ENCODE peak calls at places on chromosomes 2 and 18, in six cellular contexts. G is neural progenitor cell; Y is dorsolateral prefrontal cortex; O is CD8-positive, alpha-beta T cell; U is colonic mucosa; H is HCT116. F is an unnamed sample.

GRCh38 chr2:111702119-111702808 is 181.7 kb downstream of the ANAPC1 start:
- DNase-seq in G (peak), Y (no peak), O (no peak), U (peak), H (peak), F (peak)

GRCh38 chr2:200171761-200172482 is 134.6 kb upstream of the SPATS2L start:
- DNase-seq in G (no peak), Y (no peak), O (no peak), U (no peak), H (no peak), F (no peak)

GRCh38 chr2:56192664-56193305 is 9.0 kb downstream of the CCDC85A start:
- DNase-seq in G (no peak), Y (no peak), O (no peak), U (no peak), H (no peak), F (no peak)

GRCh38 chr2:40168032-40168431 is 283.9 kb downstream of the SLC8A1 start:
- DNase-seq in G (no peak), Y (no peak), O (no peak), U (peak), H (no peak), F (no peak)

GRCh38 chr2:88429929-88430328 is 22.6 kb downstream of the FOXI3 start:
- DNase-seq in G (no peak), Y (no peak), O (no peak), U (no peak), H (no peak), F (no peak)

GRCh38 chr2:213995400-213996105 is 415.3 kb upstream of the VWC2L start:
- DNase-seq in G (no peak), Y (no peak), O (no peak), U (no peak), H (peak), F (no peak)

GRCh38 chr2:232132179-232132578 is 170.7 kb downstream of the DIS3L2 start:
- DNase-seq in G (no peak), Y (no peak), O (no peak), U (no peak), H (no peak), F (no peak)

GRCh38 chr2:82656370-82656769 is 1802.7 kb downstream of the SUCLG1 start:
- DNase-seq in G (no peak), Y (no peak), O (no peak), U (no peak), H (no peak), F (no peak)

GRCh38 chr2:15673919-15674636 is 82.4 kb downstream of the DDX1 start:
- DNase-seq in G (peak), Y (no peak), O (no peak), U (no peak), H (peak), F (no peak)
- H3K27ac ChIP-seq in G (no peak), Y (no peak), O (no peak), U (no peak), H (no peak), F (no peak)

GRCh38 chr18:44764863-44765262 is 84.2 kb downstream of the SETBP1 start:
- DNase-seq in G (no peak), Y (no peak), O (no peak), U (no peak), H (no peak), F (no peak)
- H3K27ac ChIP-seq in G (no peak), Y (no peak), O (no peak), U (no peak), H (no peak), F (no peak)

GRCh38 chr2:205461678-205462665 is 220.3 kb upstream of the NRP2 start:
- DNase-seq in G (no peak), Y (no peak), O (no peak), U (no peak), H (no peak), F (no peak)

GRCh38 chr2:205462681-205463345 is 219.5 kb upstream of the NRP2 start:
- DNase-seq in G (no peak), Y (no peak), O (no peak), U (no peak), H (no peak), F (no peak)

GRCh38 chr2:205464681-205465080 is 217.6 kb upstream of the NRP2 start:
- DNase-seq in G (peak), Y (no peak), O (no peak), U (no peak), H (no peak), F (no peak)

GRCh38 chr2:205465791-205466190 is 216.5 kb upstream of the NRP2 start:
- DNase-seq in G (no peak), Y (no peak), O (no peak), U (no peak), H (no peak), F (no peak)

DNA sequence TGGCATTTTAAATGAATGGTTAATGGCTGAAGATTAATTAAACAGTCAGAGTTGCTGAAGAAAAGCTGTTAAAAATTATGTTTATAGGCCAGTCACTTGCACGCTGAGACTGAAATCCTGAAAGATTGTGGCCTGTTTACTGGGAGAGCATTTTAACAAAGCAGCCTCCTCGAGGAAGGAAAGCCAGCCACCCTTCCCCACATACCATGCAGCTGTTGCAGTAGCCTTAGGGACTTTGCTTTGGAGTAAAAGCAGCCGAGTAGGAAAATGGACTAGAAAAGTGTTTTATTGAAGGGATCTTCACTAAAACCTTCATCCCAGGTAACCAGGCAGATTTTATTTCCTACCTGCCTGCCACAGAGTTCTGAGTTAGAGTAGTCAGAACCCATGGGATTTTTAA is 218.7 kb upstream of the NRP2 start:
- DNase-seq in G (peak), Y (no peak), O (no peak), U (no peak), H (no peak), F (no peak)
- H3K27ac ChIP-seq in G (no peak), Y (no peak), O (no peak), U (no peak), H (no peak), F (no peak)

DNA sequence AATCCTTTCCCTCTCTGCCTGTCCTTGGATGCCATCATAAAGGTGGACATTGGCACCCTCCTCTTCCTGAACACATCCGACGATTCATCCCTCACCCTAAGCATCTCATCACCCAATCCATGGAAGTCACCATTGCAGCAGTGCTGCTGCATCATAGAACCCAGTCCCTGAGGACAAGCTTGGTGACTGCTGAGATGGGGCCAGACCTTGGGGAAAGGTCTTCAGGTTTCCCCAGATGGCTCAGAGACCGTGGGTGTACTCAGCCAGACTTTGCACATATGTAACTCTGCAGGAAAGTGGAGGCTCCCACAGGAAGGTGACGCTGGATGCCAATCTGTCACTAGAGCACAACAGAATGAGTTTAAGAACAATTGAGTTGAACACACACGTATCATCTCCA is 202.2 kb downstream of the SOX11 start:
- DNase-seq in G (no peak), Y (no peak), O (no peak), U (no peak), H (no peak), F (no peak)
- H3K27ac ChIP-seq in G (no peak), Y (no peak), O (no peak), U (no peak), H (no peak), F (no peak)

GRCh38 chr2:28335666-28336065 is 57.0 kb upstream of the FOSL2 start:
- DNase-seq in G (no peak), Y (no peak), O (no peak), U (no peak), H (no peak), F (no peak)

GRCh38 chr2:28329184-28329583 is 63.5 kb upstream of the FOSL2 start:
- DNase-seq in G (no peak), Y (no peak), O (no peak), U (no peak), H (no peak), F (no peak)

GRCh38 chr2:28333606-28334526 is 58.8 kb upstream of the FOSL2 start:
- DNase-seq in G (no peak), Y (no peak), O (no peak), U (no peak), H (no peak), F (no peak)

GRCh38 chr2:28334527-28334891 is 58.1 kb upstream of the FOSL2 start:
- DNase-seq in G (no peak), Y (no peak), O (no peak), U (no peak), H (no peak), F (no peak)

GRCh38 chr2:28332696-28333095 is 60.0 kb upstream of the FOSL2 start:
- DNase-seq in G (no peak), Y (no peak), O (no peak), U (no peak), H (no peak), F (no peak)
- H3K27ac ChIP-seq in G (no peak), Y (no peak), O (no peak), U (no peak), H (no peak), F (no peak)

GRCh38 chr18:54739476-54739875 is 88.8 kb upstream of the RAB27B start:
- DNase-seq in G (no peak), Y (no peak), O (no peak), U (no peak), H (no peak), F (no peak)
- H3K27ac ChIP-seq in G (no peak), Y (no peak), O (no peak), U (no peak), H (no peak), F (no peak)

GRCh38 chr2:156322681-156323211 is 9.8 kb downstream of the NR4A2 start:
- DNase-seq in G (peak), Y (no peak), O (peak), U (no peak), H (no peak), F (no peak)

GRCh38 chr2:156319811-156320490 is 12.6 kb downstream of the NR4A2 start:
- DNase-seq in G (peak), Y (no peak), O (no peak), U (peak), H (no peak), F (no peak)

GRCh38 chr2:156322103-156322671 is 10.3 kb downstream of the NR4A2 start:
- DNase-seq in G (no peak), Y (no peak), O (peak), U (peak), H (no peak), F (no peak)

GRCh38 chr2:156320491-156320896 is 12.0 kb downstream of the NR4A2 start:
- DNase-seq in G (peak), Y (no peak), O (no peak), U (peak), H (no peak), F (no peak)

GRCh38 chr2:156321243-156321904 is 11.1 kb downstream of the NR4A2 start:
- DNase-seq in G (peak), Y (no peak), O (peak), U (peak), H (no peak), F (no peak)
- H3K27ac ChIP-seq in G (no peak), Y (no peak), O (no peak), U (no peak), H (no peak), F (no peak)

GRCh38 chr2:12720181-12720580 is 3.4 kb downstream of the TRIB2 start:
- DNase-seq in G (peak), Y (no peak), O (no peak), U (no peak), H (no peak), F (no peak)
- H3K27ac ChIP-seq in G (no peak), Y (peak), O (no peak), U (no peak), H (no peak), F (no peak)

GRCh38 chr2:217752714-217753459 is 249.9 kb downstream of the TNS1 start:
- DNase-seq in G (no peak), Y (no peak), O (no peak), U (no peak), H (no peak), F (no peak)
- H3K27ac ChIP-seq in G (no peak), Y (no peak), O (no peak), U (no peak), H (no peak), F (no peak)